ENCODE peak calls at places on chromosomes 1 and 21, in four cellular contexts. M, I, X and V are unnamed samples.

GRCh38 chr1:6614019-6614952 is 755 bp downstream of the PHF13 start:
- DNase-seq in M (peak; percentile 80), I (no peak), X (no peak), V (no peak)

GRCh38 chr1:63305043-63305442 is 17.3 kb upstream of the FOXD3 start:
- DNase-seq in M (no peak), I (no peak), X (no peak), V (no peak)

GRCh38 chr1:230855886-230856285 is 12.4 kb downstream of the C1orf198 start:
- DNase-seq in M (no peak), I (no peak), X (no peak), V (no peak)

GRCh38 chr1:232142403-232143314 is 487.3 kb downstream of the SIPA1L2 start:
- DNase-seq in M (no peak), I (peak; percentile 28), X (no peak), V (no peak)

GRCh38 chr1:231544943-231545592 is 16.6 kb downstream of the TSNAX start:
- DNase-seq in M (no peak), I (no peak), X (no peak), V (no peak)

GRCh38 chr21:41958886-41959563 is 5.2 kb upstream of the C2CD2 start:
- DNase-seq in M (no peak), I (no peak), X (peak; percentile 88), V (no peak)

GRCh38 chr1:222021124-222021523 is 279.2 kb upstream of the DUSP10 start:
- DNase-seq in M (no peak), I (no peak), X (no peak), V (no peak)

GRCh38 chr1:5988596-5989285 is 3.5 kb downstream of the NPHP4 start:
- DNase-seq in M (no peak), I (no peak), X (peak; percentile 84), V (no peak)

GRCh38 chr1:224113005-224113404 is 906 bp upstream of the FBXO28 start:
- DNase-seq in M (no peak), I (no peak), X (no peak), V (no peak)

GRCh38 chr1:164983023-164983650 is 373.4 kb downstream of the LMX1A start:
- DNase-seq in M (no peak), I (no peak), X (no peak), V (no peak)

GRCh38 chr21:16767201-16767600 is 745.6 kb upstream of the CXADR start:
- DNase-seq in M (no peak), I (no peak), X (no peak), V (no peak)